ENCODE peak calls at places on chromosome 18, in five cellular contexts. One of them, this sample, is unnamed.

GRCh38 chr18:26804474-26804873 is 61.0 kb downstream of the AQP4 start:
- DNase-seq in GM06990: no peak
- DNase-seq in adrenal gland: no peak
- DNase-seq in GM10248: no peak
- DNase-seq in iPS-NIHi11: peak; percentile 32
- DNase-seq in this sample: no peak

GRCh38 chr18:70146174-70146573 is 59.3 kb downstream of the RTTN start:
- DNase-seq in GM06990: no peak
- DNase-seq in iPS-NIHi11: no peak
- DNase-seq in adrenal gland: no peak
- DNase-seq in GM10248: no peak
- DNase-seq in this sample: no peak

GRCh38 chr18:45775241-45775676 is 50.2 kb upstream of the SIGLEC15 start:
- DNase-seq in GM06990: peak; percentile 74
- DNase-seq in GM10248: peak; percentile 48
- DNase-seq in adrenal gland: peak; percentile 74
- DNase-seq in iPS-NIHi11: peak; percentile 58
- DNase-seq in this sample: peak; percentile 66

GRCh38 chr18:22336406-22336805 is 81.3 kb downstream of the CTAGE1 start:
- DNase-seq in iPS-NIHi11: no peak
- DNase-seq in adrenal gland: peak; percentile 56
- DNase-seq in GM06990: no peak
- DNase-seq in GM10248: no peak
- DNase-seq in this sample: no peak

GRCh38 chr18:21634588-21635199 is 22.6 kb downstream of the SNRPD1 start:
- DNase-seq in adrenal gland: no peak
- DNase-seq in GM06990: no peak
- DNase-seq in iPS-NIHi11: no peak
- DNase-seq in GM10248: no peak
- DNase-seq in this sample: no peak

GRCh38 chr18:56721031-56721430 is 69.9 kb downstream of the WDR7 start:
- DNase-seq in GM06990: no peak
- DNase-seq in adrenal gland: no peak
- DNase-seq in GM10248: no peak
- DNase-seq in iPS-NIHi11: no peak
- DNase-seq in this sample: no peak

GRCh38 chr18:49161627-49162026 is 210.9 kb upstream of the SMAD7 start:
- DNase-seq in GM10248: peak; percentile 41
- DNase-seq in adrenal gland: no peak
- DNase-seq in iPS-NIHi11: no peak
- DNase-seq in GM06990: peak; percentile 74
- DNase-seq in this sample: no peak

GRCh38 chr18:9757851-9758587 is 49.9 kb downstream of the RAB31 start:
- DNase-seq in iPS-NIHi11: no peak
- DNase-seq in GM10248: no peak
- DNase-seq in adrenal gland: peak; percentile 65
- DNase-seq in GM06990: no peak
- DNase-seq in this sample: no peak

GRCh38 chr18:23519725-23520124 is 16.4 kb downstream of the RMC1 start:
- DNase-seq in adrenal gland: no peak
- DNase-seq in GM06990: no peak
- DNase-seq in GM10248: no peak
- DNase-seq in iPS-NIHi11: no peak
- DNase-seq in this sample: no peak

GRCh38 chr18:69840445-69840844 is 107.2 kb downstream of the CD226 start:
- DNase-seq in GM10248: no peak
- DNase-seq in iPS-NIHi11: no peak
- DNase-seq in GM06990: no peak
- DNase-seq in adrenal gland: no peak
- DNase-seq in this sample: no peak

GRCh38 chr18:45270289-45270771 is 344.9 kb upstream of the SLC14A2 start:
- DNase-seq in iPS-NIHi11: no peak
- DNase-seq in GM10248: no peak
- DNase-seq in GM06990: no peak
- DNase-seq in adrenal gland: no peak
- DNase-seq in this sample: no peak

GRCh38 chr18:49447810-49448745 is 12.4 kb downstream of the DYM start:
- DNase-seq in GM06990: peak; percentile 7
- DNase-seq in iPS-NIHi11: peak; percentile 58
- DNase-seq in adrenal gland: no peak
- DNase-seq in GM10248: no peak
- DNase-seq in this sample: peak; percentile 50

GRCh38 chr18:9428301-9428706 is 47.0 kb upstream of the RALBP1 start:
- DNase-seq in adrenal gland: no peak
- DNase-seq in GM06990: no peak
- DNase-seq in GM10248: no peak
- DNase-seq in iPS-NIHi11: no peak
- DNase-seq in this sample: peak; percentile 8

GRCh38 chr18:13216092-13216582 is 2.4 kb upstream of the LDLRAD4 start:
- DNase-seq in iPS-NIHi11: peak; percentile 75
- DNase-seq in GM10248: peak; percentile 55
- DNase-seq in GM06990: no peak
- DNase-seq in adrenal gland: peak; percentile 73
- DNase-seq in this sample: peak; percentile 44

GRCh38 chr18:49608892-49609291 is 47.0 kb downstream of the LIPG start:
- DNase-seq in GM06990: no peak
- DNase-seq in iPS-NIHi11: no peak
- DNase-seq in adrenal gland: no peak
- DNase-seq in GM10248: no peak
- DNase-seq in this sample: peak; percentile 88

GRCh38 chr18:54215069-54215468 is 9.4 kb downstream of the MBD2 start:
- DNase-seq in adrenal gland: no peak
- DNase-seq in iPS-NIHi11: no peak
- DNase-seq in GM06990: no peak
- DNase-seq in GM10248: no peak
- DNase-seq in this sample: no peak

GRCh38 chr18:79961527-79962291 is 2.7 kb upstream of the HSBP1L1 start:
- DNase-seq in iPS-NIHi11: no peak
- DNase-seq in GM06990: no peak
- DNase-seq in adrenal gland: no peak
- DNase-seq in GM10248: no peak
- DNase-seq in this sample: peak; percentile 48

GRCh38 chr18:79637921-79638855 is 41.4 kb upstream of the CTDP1 start:
- DNase-seq in adrenal gland: no peak
- DNase-seq in GM06990: no peak
- DNase-seq in iPS-NIHi11: no peak
- DNase-seq in GM10248: no peak
- DNase-seq in this sample: no peak

GRCh38 chr18:57846258-57846657 is 43.1 kb upstream of the ATP8B1 start:
- DNase-seq in GM10248: no peak
- DNase-seq in iPS-NIHi11: peak; percentile 22
- DNase-seq in adrenal gland: peak; percentile 78
- DNase-seq in GM06990: no peak
- DNase-seq in this sample: peak; percentile 70

GRCh38 chr18:9449580-9449979 is 25.7 kb upstream of the RALBP1 start:
- DNase-seq in adrenal gland: no peak
- DNase-seq in iPS-NIHi11: no peak
- DNase-seq in GM06990: no peak
- DNase-seq in GM10248: no peak
- DNase-seq in this sample: no peak

GRCh38 chr18:63284173-63284765 is 35.3 kb downstream of the BCL2 start:
- DNase-seq in adrenal gland: no peak
- DNase-seq in GM10248: no peak
- DNase-seq in iPS-NIHi11: no peak
- DNase-seq in GM06990: no peak
- DNase-seq in this sample: no peak

GRCh38 chr18:59275406-59275949 is 2.2 kb upstream of the RAX start:
- DNase-seq in adrenal gland: no peak
- DNase-seq in iPS-NIHi11: no peak
- DNase-seq in GM06990: no peak
- DNase-seq in GM10248: no peak
- DNase-seq in this sample: no peak

GRCh38 chr18:36312806-36313395 is 15.4 kb downstream of the FHOD3 start:
- DNase-seq in GM06990: no peak
- DNase-seq in adrenal gland: peak; percentile 90
- DNase-seq in GM10248: no peak
- DNase-seq in iPS-NIHi11: no peak
- DNase-seq in this sample: no peak

GRCh38 chr18:24397131-24397693 is 412 bp downstream of the OSBPL1A start:
- DNase-seq in adrenal gland: peak; percentile 75
- DNase-seq in GM06990: peak; percentile 17
- DNase-seq in iPS-NIHi11: peak; percentile 41
- DNase-seq in GM10248: no peak
- DNase-seq in this sample: peak; percentile 51

GRCh38 chr18:24368749-24369148 is 28.9 kb downstream of the OSBPL1A start:
- DNase-seq in iPS-NIHi11: no peak
- DNase-seq in adrenal gland: no peak
- DNase-seq in GM06990: no peak
- DNase-seq in GM10248: no peak
- DNase-seq in this sample: peak; percentile 86

GRCh38 chr18:65938592-65939372 is 188.0 kb downstream of the CDH7 start:
- DNase-seq in GM06990: no peak
- DNase-seq in GM10248: no peak
- DNase-seq in adrenal gland: peak; percentile 20
- DNase-seq in iPS-NIHi11: peak; percentile 55
- DNase-seq in this sample: peak; percentile 86

GRCh38 chr18:3463052-3463451 is 13.1 kb downstream of the TGIF1 start:
- DNase-seq in iPS-NIHi11: no peak
- DNase-seq in GM06990: no peak
- DNase-seq in GM10248: no peak
- DNase-seq in adrenal gland: no peak
- DNase-seq in this sample: no peak

GRCh38 chr18:35588995-35589394 is 7.5 kb downstream of the GALNT1 start:
- DNase-seq in iPS-NIHi11: peak; percentile 32
- DNase-seq in adrenal gland: no peak
- DNase-seq in GM10248: peak; percentile 26
- DNase-seq in GM06990: no peak
- DNase-seq in this sample: no peak

This sample was measured in bronchial epithelial cell.